ENCODE peak calls at places on chromosomes 7 and 10, in eight cellular contexts. V is A549, F is H1, U is suprapubic skin, N is sigmoid colon, D is transverse colon, T is upper lobe of left lung, K is stomach. B is an unnamed sample.
A peak's percentile ranks its signal among the peaks of the same experiment; 100 is the strongest.

GRCh38 chr10:30606313-30606712 is 23.2 kb downstream of the LYZL2 start:
- DNase-seq in V (peak; percentile 44), F (peak; percentile 17), U (no peak), N (no peak), D (no peak), T (no peak), K (no peak), B (no peak)

GRCh38 chr7:4227105-4228010 is 454.7 kb upstream of the FOXK1 start:
- DNase-seq in V (no peak), F (no peak), U (no peak), N (no peak), D (no peak), T (no peak), K (no peak), B (no peak)

GRCh38 chr10:72261323-72262018 is 12.3 kb upstream of the DDIT4 start:
- DNase-seq in V (peak; percentile 69), F (no peak), U (no peak), N (no peak), D (peak; percentile 35), T (no peak), K (peak; percentile 36), B (no peak)

GRCh38 chr7:156124356-156124755 is 312.1 kb upstream of the SHH start:
- DNase-seq in V (no peak), F (no peak), U (no peak), N (no peak), D (no peak), T (no peak), K (no peak), B (no peak)

GRCh38 chr7:157703534-157704195 is 366.9 kb downstream of the DNAJB6 start:
- DNase-seq in V (no peak), F (no peak), U (peak; percentile 61), N (peak; percentile 46), D (peak; percentile 2), T (peak; percentile 4), K (peak; percentile 20), B (no peak)

GRCh38 chr7:45456747-45457146 is 117.4 kb upstream of the ADCY1 start:
- DNase-seq in V (no peak), F (no peak), U (no peak), N (no peak), D (no peak), T (no peak), K (no peak), B (no peak)

GRCh38 chr7:98372993-98373392 is 27.9 kb downstream of the BAIAP2L1 start:
- DNase-seq in V (no peak), F (no peak), U (no peak), N (no peak), D (no peak), T (no peak), K (no peak), B (no peak)

GRCh38 chr10:110387983-110388681 is 83.4 kb upstream of the SMNDC1 start:
- DNase-seq in V (no peak), F (no peak), U (no peak), N (no peak), D (no peak), T (no peak), K (no peak), B (no peak)

GRCh38 chr10:123272171-123272570 is 118.0 kb downstream of the BUB3 start:
- DNase-seq in V (peak; percentile 8), F (no peak), U (no peak), N (no peak), D (no peak), T (no peak), K (no peak), B (no peak)

GRCh38 chr7:122528879-122529481 is 169.9 kb downstream of the RNF133 start:
- DNase-seq in V (peak; percentile 43), F (no peak), U (no peak), N (no peak), D (no peak), T (no peak), K (no peak), B (no peak)

GRCh38 chr7:16811555-16811954 is 6.8 kb upstream of the AGR2 start:
- DNase-seq in V (peak; percentile 85), F (no peak), U (no peak), N (no peak), D (no peak), T (no peak), K (no peak), B (no peak)

GRCh38 chr7:107660381-107661080 is at the start of gene SLC26A4:
- DNase-seq in V (no peak), F (peak; percentile 76), U (no peak), N (no peak), D (no peak), T (no peak), K (no peak), B (no peak)

GRCh38 chr7:67493386-67493785 is 496.8 kb downstream of the TYW1 start:
- DNase-seq in V (no peak), F (no peak), U (no peak), N (no peak), D (no peak), T (no peak), K (no peak), B (no peak)

GRCh38 chr7:39085590-39086049 is 107.9 kb downstream of the POU6F2 start:
- DNase-seq in V (no peak), F (no peak), U (no peak), N (no peak), D (no peak), T (peak; percentile 25), K (no peak), B (no peak)

GRCh38 chr10:5068274-5069017 is 25.8 kb upstream of the AKR1C3 start:
- DNase-seq in V (no peak), F (no peak), U (no peak), N (no peak), D (no peak), T (no peak), K (no peak), B (no peak)

GRCh38 chr7:152868122-152869040 is 108.8 kb downstream of the ACTR3B start:
- DNase-seq in V (no peak), F (peak; percentile 32), U (no peak), N (no peak), D (no peak), T (no peak), K (no peak), B (no peak)

GRCh38 chr10:76546411-76546810 is 1091.2 kb downstream of the KCNMA1 start:
- DNase-seq in V (no peak), F (no peak), U (no peak), N (no peak), D (no peak), T (no peak), K (no peak), B (no peak)

GRCh38 chr10:61961278-61961677 is 59.8 kb downstream of the ARID5B start:
- DNase-seq in V (no peak), F (no peak), U (no peak), N (no peak), D (no peak), T (no peak), K (no peak), B (no peak)

GRCh38 chr10:10209152-10209551 is 808.5 kb upstream of the CELF2 start:
- DNase-seq in V (no peak), F (no peak), U (no peak), N (peak; percentile 64), D (no peak), T (no peak), K (no peak), B (peak; percentile 41)
- TF ChIP-seq EP300 in V (no peak), F (no peak), U (no peak), N (no peak), D (no peak), T (no peak), K (no peak), B (no peak)

GRCh38 chr7:115300228-115300870 is 378.5 kb downstream of the MDFIC start:
- DNase-seq in V (peak; percentile 12), F (no peak), U (no peak), N (no peak), D (no peak), T (no peak), K (no peak), B (no peak)
- TF ChIP-seq EP300 in V (no peak), F (no peak), U (no peak), N (no peak), D (no peak), T (no peak), K (no peak), B (no peak)

GRCh38 chr7:101588131-101588935 is 40.8 kb downstream of the MYL10 start:
- DNase-seq in V (no peak), F (peak; percentile 39), U (peak; percentile 73), N (no peak), D (no peak), T (no peak), K (no peak), B (no peak)

GRCh38 chr7:101590663-101591435 is 38.2 kb downstream of the MYL10 start:
- DNase-seq in V (no peak), F (peak; percentile 39), U (peak; percentile 62), N (no peak), D (no peak), T (no peak), K (no peak), B (no peak)

GRCh38 chr7:101591504-101591903 is 37.6 kb downstream of the MYL10 start:
- DNase-seq in V (no peak), F (no peak), U (peak; percentile 12), N (no peak), D (no peak), T (no peak), K (no peak), B (no peak)

GRCh38 chr7:101589052-101589451 is 40.0 kb downstream of the MYL10 start:
- DNase-seq in V (no peak), F (peak; percentile 37), U (peak; percentile 52), N (no peak), D (no peak), T (no peak), K (no peak), B (no peak)

DNA sequence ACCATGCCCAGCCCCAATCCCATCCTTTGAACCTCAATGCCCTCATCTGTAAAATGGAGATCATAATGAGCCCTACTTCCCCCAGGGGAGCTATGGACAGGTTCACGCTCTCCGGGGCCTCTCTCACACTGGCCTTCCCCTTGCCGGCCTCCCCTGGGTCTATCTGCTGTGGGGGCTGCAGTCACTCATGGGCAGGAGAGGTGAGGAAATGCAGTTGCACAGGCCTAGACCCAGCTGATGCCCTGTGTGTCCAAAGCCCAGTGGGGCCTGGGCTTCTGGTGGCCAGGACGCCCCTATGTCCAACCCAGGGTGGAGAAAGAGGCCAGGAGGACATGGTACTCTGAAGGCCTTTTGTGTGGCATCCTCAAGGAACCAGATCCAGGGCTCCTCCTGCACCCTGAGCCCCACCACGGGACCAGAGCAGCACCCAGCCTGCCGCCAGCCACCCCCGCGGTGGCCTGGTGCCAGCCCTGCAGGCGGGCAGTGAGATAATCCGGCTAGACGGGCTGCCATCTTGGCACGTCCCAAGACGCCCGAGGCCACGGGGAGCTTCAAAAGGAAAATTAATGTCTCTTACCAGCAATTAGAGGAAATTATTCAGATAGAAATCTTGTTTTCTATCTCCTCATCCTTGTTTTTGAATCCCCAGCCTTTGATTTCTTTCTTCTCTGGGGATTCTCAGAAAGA is 39.0 kb downstream of the MYL10 start:
- DNase-seq in V (no peak), F (peak; percentile 29), U (peak; percentile 63), N (no peak), D (no peak), T (no peak), K (no peak), B (no peak)
- TF ChIP-seq EP300 in V (no peak), F (no peak), U (no peak), N (no peak), D (no peak), T (no peak), K (no peak), B (no peak)

DNA sequence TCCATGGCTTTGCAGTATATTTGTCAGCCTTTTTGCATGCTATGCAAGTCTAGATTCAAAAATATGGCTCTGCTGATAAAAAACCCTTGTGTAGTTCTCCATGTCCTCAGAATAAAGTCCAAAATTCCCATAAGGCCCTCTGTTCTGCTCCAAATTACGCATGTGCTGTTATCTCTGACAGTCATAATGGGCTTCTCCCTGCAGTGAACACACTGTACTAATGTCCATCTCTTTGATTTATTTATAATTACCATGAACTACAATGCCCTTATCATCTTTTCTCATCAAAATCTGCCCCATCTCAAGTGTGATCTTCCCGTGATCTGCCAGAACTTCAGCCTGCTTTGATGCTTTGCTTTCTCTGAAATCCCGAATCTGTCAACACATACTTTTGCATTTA is 87.7 kb downstream of the TSPAN12 start:
- DNase-seq in V (no peak), F (no peak), U (no peak), N (no peak), D (no peak), T (no peak), K (no peak), B (no peak)
- TF ChIP-seq EP300 in V (no peak), F (no peak), U (no peak), N (no peak), D (no peak), T (peak; percentile 88), K (no peak), B (no peak)

B was measured in ovary.